ENCODE peak calls at places on chromosomes 16 and 17, in four cellular contexts. L is thoracic aorta, K is esophagus squamous epithelium, I is testis. Y is an unnamed sample.
A peak's percentile ranks its signal among the peaks of the same experiment; 100 is the strongest.

GRCh38 chr16:81531415-81531814 is 86.8 kb downstream of the CMIP start:
- DNase-seq in L (no peak), K (no peak), I (no peak), Y (no peak)

GRCh38 chr16:73022534-73022933 is 25.4 kb downstream of the ZFHX3 start:
- DNase-seq in L (no peak), K (no peak), I (no peak), Y (no peak)

GRCh38 chr17:731943-732787 is at the start of gene TLCD3A:
- DNase-seq in L (no peak), K (no peak), I (peak; percentile 56), Y (no peak)

GRCh38 chr17:42337442-42337841 is 49.1 kb downstream of the STAT5A start:
- DNase-seq in L (no peak), K (no peak), I (no peak), Y (no peak)

GRCh38 chr17:78592991-78593329 is 15.8 kb upstream of the DNAH17 start:
- DNase-seq in L (no peak), K (no peak), I (no peak), Y (no peak)

GRCh38 chr16:83851473-83851872 is 43.7 kb downstream of the HSBP1 start:
- DNase-seq in L (no peak), K (no peak), I (no peak), Y (no peak)

GRCh38 chr16:6709736-6710135 is 622.9 kb upstream of the RBFOX1 start:
- DNase-seq in L (no peak), K (no peak), I (no peak), Y (no peak)

GRCh38 chr16:46926470-46927225 is 42.5 kb downstream of the GPT2 start:
- DNase-seq in L (no peak), K (no peak), I (no peak), Y (no peak)

GRCh38 chr16:2043980-2044451 is 3.6 kb downstream of the NTHL1 start:
- DNase-seq in L (no peak), K (no peak), I (no peak), Y (no peak)

GRCh38 chr17:66040402-66040801 is 151.5 kb downstream of the CEP112 start:
- DNase-seq in L (no peak), K (no peak), I (no peak), Y (no peak)

GRCh38 chr16:65176603-65177002 is 54.7 kb upstream of the CDH11 start:
- DNase-seq in L (no peak), K (no peak), I (peak; percentile 41), Y (no peak)

GRCh38 chr17:37358098-37358829 is 17.5 kb upstream of the C17orf78 start:
- DNase-seq in L (peak; percentile 7), K (no peak), I (peak; percentile 71), Y (no peak)

GRCh38 chr16:5642034-5642433 is 544.4 kb upstream of the EEF2KMT start:
- DNase-seq in L (no peak), K (no peak), I (no peak), Y (no peak)

GRCh38 chr17:48002920-48003685 is 32.2 kb downstream of the CDK5RAP3 start:
- DNase-seq in L (no peak), K (no peak), I (no peak), Y (no peak)

GRCh38 chr17:20284575-20284974 is 182.8 kb downstream of the LGALS9B start:
- DNase-seq in L (no peak), K (no peak), I (no peak), Y (no peak)

GRCh38 chr17:9729034-9729650 is 62.2 kb downstream of the DHRS7C start:
- DNase-seq in L (no peak), K (no peak), I (peak; percentile 50), Y (peak; percentile 55)

GRCh38 chr17:45973099-45973838 is 25.8 kb upstream of the STH start:
- DNase-seq in L (no peak), K (no peak), I (no peak), Y (no peak)

GRCh38 chr16:64417711-64418227 is 704.1 kb downstream of the CDH11 start:
- DNase-seq in L (no peak), K (no peak), I (no peak), Y (no peak)

GRCh38 chr16:79653337-79654000 is 52.9 kb upstream of the MAF start:
- DNase-seq in L (no peak), K (no peak), I (peak; percentile 17), Y (no peak)

GRCh38 chr16:7090628-7091115 is 242.0 kb upstream of the RBFOX1 start:
- DNase-seq in L (no peak), K (no peak), I (no peak), Y (no peak)

GRCh38 chr17:1040216-1040600 is 43.3 kb downstream of the TIMM22 start:
- DNase-seq in L (no peak), K (no peak), I (no peak), Y (no peak)

GRCh38 chr16:11270602-11271162 is 1.6 kb upstream of the TNP2 start:
- DNase-seq in L (no peak), K (no peak), I (no peak), Y (no peak)

GRCh38 chr17:7260601-7261376 is 1.5 kb downstream of the CLDN7 start:
- DNase-seq in L (no peak), K (no peak), I (no peak), Y (no peak)

GRCh38 chr16:89261691-89262563 is 44.4 kb downstream of the ZNF778 start:
- DNase-seq in L (no peak), K (no peak), I (peak; percentile 63), Y (no peak)

GRCh38 chr16:89256651-89257254 is 39.2 kb downstream of the ZNF778 start:
- DNase-seq in L (no peak), K (no peak), I (no peak), Y (no peak)

GRCh38 chr16:89257281-89257731 is 39.8 kb downstream of the ZNF778 start:
- DNase-seq in L (no peak), K (no peak), I (no peak), Y (no peak)

GRCh38 chr16:89253548-89254287 is 36.2 kb downstream of the ZNF778 start:
- DNase-seq in L (no peak), K (no peak), I (no peak), Y (no peak)

GRCh38 chr16:89257757-89258465 is 40.4 kb downstream of the ZNF778 start:
- DNase-seq in L (no peak), K (no peak), I (no peak), Y (no peak)
- H3K4me3 ChIP-seq in L (peak overlapping the region; percentile 56), K (peak overlapping the region; percentile 36), I (peak overlapping the region; percentile 54), Y (peak overlapping the region; percentile 45)

DNA sequence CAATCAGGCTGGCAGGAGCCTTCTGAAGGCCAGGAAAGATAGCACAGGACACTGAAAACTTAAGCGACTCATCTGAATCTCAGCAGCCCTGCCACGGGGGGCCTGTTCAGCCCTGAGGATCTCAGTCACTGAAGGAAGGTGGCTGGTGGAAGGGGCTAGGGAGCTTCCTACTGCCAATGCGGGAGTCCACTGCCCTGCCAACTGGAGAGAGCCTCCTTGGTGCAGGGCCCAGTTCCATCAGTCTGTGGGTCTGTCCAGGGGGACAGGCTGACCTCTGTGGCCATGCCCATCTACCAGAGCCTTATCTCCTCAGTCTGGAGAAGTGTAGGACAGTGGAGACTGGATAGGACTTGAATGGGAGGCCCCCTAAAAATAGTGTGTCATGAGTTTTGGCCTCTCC is 1851.6 kb downstream of the TP53TG3F start:
- DNase-seq in L (no peak), K (no peak), I (no peak), Y (no peak)
- H3K9me3 ChIP-seq in L (no peaks in the 10 kb centered on the region), K (no peaks in the 10 kb centered on the region), I (no peaks in the 10 kb centered on the region), Y (no peaks in the 10 kb centered on the region)

DNA sequence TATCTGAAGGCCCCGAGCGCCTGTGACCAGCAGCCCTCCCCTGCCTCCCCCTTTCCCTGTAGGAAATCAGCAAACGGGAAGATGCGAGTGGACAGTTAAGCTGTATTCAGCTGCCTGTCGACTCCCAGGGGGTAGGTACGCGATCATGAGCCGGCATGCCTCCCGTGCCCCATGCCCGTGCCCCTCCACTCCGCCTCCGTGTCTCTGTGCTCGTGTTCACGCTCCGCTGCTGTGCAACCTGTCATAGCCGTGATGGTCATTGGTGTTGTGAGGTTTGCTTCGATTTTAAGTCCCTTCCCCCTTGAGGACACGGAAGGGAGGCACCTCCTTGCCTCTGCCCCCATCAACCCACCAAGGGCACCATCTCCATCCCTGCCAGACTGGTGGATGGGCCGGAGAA is 34.4 kb downstream of the CACNA1G start:
- DNase-seq in L (no peak), K (no peak), I (no peak), Y (no peak)
- H3K4me3 ChIP-seq in L (no peak overlapping the region), K (no peak overlapping the region), I (no peak overlapping the region), Y (no peak overlapping the region)

GRCh38 chr16:3317315-3317999 is 12.2 kb downstream of the ZNF75A start:
- DNase-seq in L (no peak), K (no peak), I (no peak), Y (no peak)

GRCh38 chr16:3306078-3306477 is 781 bp downstream of the ZNF75A start:
- DNase-seq in L (no peak), K (no peak), I (no peak), Y (no peak)

DNA sequence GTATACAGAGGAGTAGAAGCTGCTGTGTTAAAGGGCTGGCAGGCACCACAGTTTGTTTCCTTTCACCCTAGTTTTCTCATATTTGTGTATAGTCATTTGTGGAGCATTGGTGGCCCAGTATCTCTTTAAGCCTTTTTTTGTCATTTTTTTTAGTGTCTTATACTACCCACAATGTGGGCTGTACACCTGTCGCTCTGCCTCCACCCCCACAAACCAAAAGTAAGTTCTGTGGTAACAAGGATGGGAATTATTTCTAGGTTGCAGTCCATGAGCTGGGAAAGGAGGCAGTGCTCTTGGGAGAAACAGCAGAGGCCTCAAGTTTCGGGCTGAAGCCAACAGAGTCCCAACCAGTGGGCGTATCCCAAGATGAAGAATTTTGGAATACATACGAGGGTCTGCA is 6.2 kb downstream of the ZNF75A start:
- DNase-seq in L (no peak), K (no peak), I (no peak), Y (no peak)
- H3K9me3 ChIP-seq in L (peaks cover 97% of the 10 kb centered on the region), K (peaks cover 91% of the 10 kb centered on the region), I (no peaks in the 10 kb centered on the region), Y (peaks cover 56% of the 10 kb centered on the region)

GRCh38 chr16:55039511-55039910 is 108.8 kb downstream of the IRX5 start:
- DNase-seq in L (no peak), K (no peak), I (no peak), Y (no peak)
- H3K4me3 ChIP-seq in L (no peak overlapping the region), K (no peak overlapping the region), I (no peak overlapping the region), Y (no peak overlapping the region)

DNA sequence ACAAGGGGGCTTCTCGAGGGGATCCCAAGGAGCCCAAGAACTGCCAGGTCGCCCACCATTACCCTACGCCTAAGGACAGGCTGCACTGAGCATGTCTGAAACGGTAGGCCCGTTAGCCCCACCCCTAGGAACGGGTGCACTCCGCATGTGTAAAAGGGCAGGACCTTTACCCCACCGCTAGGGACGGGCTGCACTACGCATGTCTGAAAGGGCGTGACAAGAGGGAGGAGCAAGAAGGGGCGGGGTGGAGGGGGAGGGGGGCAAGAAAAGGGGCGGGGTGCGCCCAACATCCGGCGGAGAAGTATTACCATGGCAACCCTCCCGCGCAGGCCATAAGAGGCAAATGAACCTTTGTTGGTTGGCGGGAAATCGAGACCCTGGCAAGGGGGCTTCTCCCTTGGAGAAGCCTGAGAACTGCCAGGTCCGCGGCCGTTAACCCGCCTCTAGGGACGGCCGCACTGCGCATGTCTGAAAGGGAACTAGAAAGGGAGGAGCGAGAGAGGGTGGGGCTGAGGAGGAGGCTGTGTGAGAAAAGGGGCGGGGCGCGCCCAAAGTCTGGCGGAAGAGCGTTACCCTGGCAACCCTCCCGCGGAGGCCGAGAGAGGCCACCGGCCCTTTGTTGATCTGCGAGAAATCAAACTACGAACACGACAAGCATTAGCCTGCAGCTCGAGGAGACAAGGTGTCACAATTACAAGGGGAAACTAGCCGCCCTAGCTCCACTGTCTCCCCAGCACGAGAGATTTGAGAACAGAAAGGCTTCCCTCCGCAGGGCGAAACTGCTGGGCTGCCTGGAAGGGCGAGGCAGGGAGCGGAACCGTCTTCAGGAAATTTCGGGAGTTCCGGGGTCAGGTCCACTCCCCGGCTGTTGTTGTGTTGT is 2046.8 kb downstream of the TP53TG3F start:
- DNase-seq in L (no peak), K (no peak), I (peak; percentile 87), Y (no peak)
- H3K9me3 ChIP-seq in L (no peaks in the 10 kb centered on the region), K (peaks cover 5% of the 10 kb centered on the region), I (no peaks in the 10 kb centered on the region), Y (no peaks in the 10 kb centered on the region)

GRCh38 chr17:58337600-58338453 is 9.2 kb upstream of the TSPOAP1 start:
- DNase-seq in L (no peak), K (peak; percentile 81), I (peak; percentile 61), Y (no peak)
- H3K4me3 ChIP-seq in L (peak overlapping the region; percentile 30), K (peak overlapping the region; percentile 24), I (no peak overlapping the region), Y (no peak overlapping the region)

Y was measured in Panc1.